ENCODE peak calls at places on chromosomes 6 and 20, in nine cellular contexts. T, P, N, R, K, O, G, V and I are unnamed samples.

GRCh38 chr20:23212011-23212410 is 125.9 kb upstream of the CD93 start:
- DNase-seq in T (no peak), P (no peak), N (no peak), R (no peak), K (no peak), O (no peak), G (no peak), V (no peak), I (no peak)

GRCh38 chr20:32445539-32446273 is 87.6 kb downstream of the ASXL1 start:
- DNase-seq in T (no peak), P (peak; percentile 13), N (peak; percentile 6), R (no peak), K (peak; percentile 87), O (no peak), G (no peak), V (peak; percentile 20), I (no peak)

GRCh38 chr6:7827142-7827541 is 83.4 kb downstream of the TXNDC5 start:
- DNase-seq in T (no peak), P (no peak), N (no peak), R (no peak), K (no peak), O (no peak), G (no peak), V (no peak), I (no peak)

GRCh38 chr6:163442336-163442735 is 27.8 kb downstream of the QKI start:
- DNase-seq in T (no peak), P (no peak), N (no peak), R (no peak), K (no peak), O (no peak), G (no peak), V (no peak), I (no peak)

GRCh38 chr6:119209452-119210205 is 131.2 kb upstream of the FAM184A start:
- DNase-seq in T (no peak), P (no peak), N (no peak), R (no peak), K (peak; percentile 32), O (no peak), G (no peak), V (no peak), I (no peak)

GRCh38 chr20:53594068-53595017 is 704 bp upstream of the ZNF217 start:
- DNase-seq in T (peak; percentile 99), P (peak; percentile 95), N (peak; percentile 99), R (peak; percentile 73), K (peak; percentile 94), O (peak; percentile 95), G (peak; percentile 89), V (peak; percentile 99), I (peak; percentile 94)

GRCh38 chr6:157193443-157193996 is 129.8 kb downstream of the TMEM242 start:
- DNase-seq in T (no peak), P (no peak), N (no peak), R (no peak), K (no peak), O (no peak), G (no peak), V (no peak), I (no peak)

GRCh38 chr20:57560554-57561355 is at the start of gene PCK1:
- DNase-seq in T (peak; percentile 80), P (peak; percentile 34), N (peak; percentile 96), R (no peak), K (no peak), O (peak; percentile 40), G (peak; percentile 89), V (peak; percentile 80), I (peak; percentile 95)

DNA sequence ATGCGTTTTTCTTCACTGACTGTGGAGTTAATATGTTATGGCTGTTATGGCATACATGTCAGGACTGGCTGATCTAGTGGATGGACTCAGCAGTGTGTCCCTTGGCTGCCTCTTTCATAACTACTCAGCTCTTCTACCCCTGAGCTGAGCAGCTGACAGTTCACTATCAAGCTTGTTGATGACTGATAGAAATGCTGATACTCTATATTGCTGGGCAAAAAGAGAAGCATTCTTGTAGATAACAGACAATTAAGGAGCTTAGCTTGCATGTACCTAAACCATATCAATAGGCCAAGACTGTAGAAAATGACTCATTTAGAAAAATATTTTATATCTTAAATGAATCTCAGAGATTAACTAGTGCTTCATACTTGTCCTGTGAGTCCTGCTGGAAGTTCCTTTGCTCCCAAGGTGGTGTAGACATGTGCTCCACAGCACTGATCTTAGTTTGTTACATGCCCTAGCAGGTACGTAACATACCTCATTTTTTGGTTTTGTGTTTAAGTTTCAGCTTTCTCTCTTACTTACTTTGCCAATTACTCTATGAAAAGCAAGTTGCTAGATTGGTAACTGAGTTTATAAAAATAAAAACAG is 236.9 kb downstream of the GMDS start:
- DNase-seq in T (no peak), P (no peak), N (no peak), R (no peak), K (no peak), O (no peak), G (no peak), V (no peak), I (no peak)
- TF ChIP-seq POLR2A in T (no peak), P (no peak), N (no peak), R (no peak), K (no peak), O (no peak), G (no peak), V (no peak), I (no peak)

GRCh38 chr6:23419046-23419445 is 707.0 kb upstream of the NRSN1 start:
- DNase-seq in T (no peak), P (no peak), N (no peak), R (no peak), K (no peak), O (no peak), G (no peak), V (no peak), I (no peak)

GRCh38 chr6:23417133-23417532 is 708.9 kb upstream of the NRSN1 start:
- DNase-seq in T (no peak), P (no peak), N (no peak), R (no peak), K (no peak), O (no peak), G (no peak), V (no peak), I (no peak)

GRCh38 chr6:23415819-23416427 is 710.1 kb upstream of the NRSN1 start:
- DNase-seq in T (no peak), P (no peak), N (no peak), R (no peak), K (no peak), O (no peak), G (no peak), V (no peak), I (no peak)

GRCh38 chr6:23420659-23421350 is 705.2 kb upstream of the NRSN1 start:
- DNase-seq in T (no peak), P (no peak), N (no peak), R (no peak), K (no peak), O (no peak), G (no peak), V (no peak), I (no peak)

DNA sequence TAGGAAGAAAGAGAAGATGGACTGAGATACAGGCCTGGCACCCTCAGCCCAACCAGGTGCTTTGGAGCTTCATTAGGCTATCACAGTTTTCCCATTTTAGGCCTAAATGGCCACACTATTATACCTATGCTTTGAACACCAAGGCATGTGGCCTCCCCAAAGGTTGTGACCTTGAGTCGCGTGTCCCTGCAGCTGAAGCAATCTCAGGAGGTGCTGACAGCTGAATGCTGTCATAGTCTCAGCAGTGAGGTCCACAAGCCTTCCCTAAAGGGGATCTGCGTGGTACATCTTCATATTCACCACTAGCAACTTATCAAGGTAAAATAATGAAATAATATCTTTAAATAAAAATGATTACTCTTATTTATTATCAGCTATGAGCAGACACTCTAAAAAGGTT is 707.9 kb upstream of the NRSN1 start:
- DNase-seq in T (no peak), P (no peak), N (no peak), R (no peak), K (no peak), O (no peak), G (no peak), V (no peak), I (no peak)
- TF ChIP-seq POLR2A in T (no peak), P (no peak), N (no peak), R (no peak), K (no peak), O (no peak), G (no peak), V (no peak), I (no peak)

GRCh38 chr6:42042108-42042507 is 8.2 kb upstream of the TAF8 start:
- DNase-seq in T (no peak), P (no peak), N (no peak), R (no peak), K (no peak), O (no peak), G (no peak), V (no peak), I (peak; percentile 29)

GRCh38 chr6:42046491-42047219 is 3.7 kb upstream of the TAF8 start:
- DNase-seq in T (no peak), P (no peak), N (no peak), R (no peak), K (no peak), O (no peak), G (no peak), V (no peak), I (no peak)

GRCh38 chr6:42041131-42042055 is 8.9 kb upstream of the TAF8 start:
- DNase-seq in T (no peak), P (no peak), N (no peak), R (no peak), K (no peak), O (no peak), G (no peak), V (no peak), I (no peak)

GRCh38 chr6:42045538-42046460 is 4.5 kb upstream of the TAF8 start:
- DNase-seq in T (peak; percentile 96), P (peak; percentile 89), N (peak; percentile 96), R (peak; percentile 33), K (peak; percentile 92), O (peak; percentile 43), G (no peak), V (peak; percentile 98), I (peak; percentile 84)

DNA sequence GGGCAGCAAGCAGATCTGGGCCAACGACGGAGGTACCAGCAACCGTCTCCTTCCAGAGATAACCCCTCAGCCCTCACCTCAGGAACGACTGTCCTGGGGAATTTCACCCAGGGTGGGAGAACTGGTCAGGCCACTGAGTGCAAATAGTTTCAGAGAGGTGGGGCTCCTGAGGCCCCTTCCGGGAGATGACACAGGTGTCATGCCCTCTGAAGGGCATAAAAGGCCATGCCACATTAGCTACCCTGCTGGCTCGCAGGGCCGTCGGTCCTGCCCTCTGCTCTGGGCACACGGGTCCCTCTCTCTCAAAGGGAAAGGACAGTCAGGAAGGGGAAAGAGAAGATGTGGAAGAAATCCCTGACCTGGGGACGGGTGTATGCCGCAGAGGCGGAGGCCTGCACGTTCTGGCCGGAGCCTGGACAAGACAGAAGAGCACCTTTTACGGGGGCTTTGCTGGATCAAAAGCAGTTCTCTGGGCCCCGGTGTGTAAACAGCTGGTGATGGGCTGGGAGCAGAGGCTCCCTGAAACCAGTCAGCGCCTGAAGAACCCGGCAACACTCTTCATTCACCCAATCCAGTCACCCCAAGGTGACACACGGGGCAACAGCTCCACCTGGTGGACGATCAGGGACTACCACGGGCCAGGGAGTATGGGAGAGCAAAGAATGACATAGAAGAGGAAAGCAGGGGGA is 6.4 kb upstream of the TAF8 start:
- DNase-seq in T (peak; percentile 85), P (peak; percentile 71), N (peak; percentile 92), R (peak; percentile 62), K (peak; percentile 90), O (peak; percentile 82), G (peak; percentile 88), V (peak; percentile 85), I (peak; percentile 87)
- TF ChIP-seq POLR2A in T (no peak), P (no peak), N (no peak), R (no peak), K (no peak), O (no peak), G (no peak), V (no peak), I (no peak)

GRCh38 chr6:139376054-139376355 is 1.6 kb upstream of the CITED2 start:
- DNase-seq in T (peak; percentile 57), P (no peak), N (no peak), R (no peak), K (peak; percentile 88), O (no peak), G (no peak), V (no peak), I (peak; percentile 90)

GRCh38 chr6:139373928-139374356 is 506 bp downstream of the CITED2 start:
- DNase-seq in T (no peak), P (no peak), N (no peak), R (no peak), K (no peak), O (no peak), G (no peak), V (no peak), I (no peak)

GRCh38 chr6:139375239-139376053 is 998 bp upstream of the CITED2 start:
- DNase-seq in T (peak; percentile 96), P (peak; percentile 83), N (peak; percentile 95), R (peak; percentile 83), K (peak; percentile 100), O (peak; percentile 93), G (peak; percentile 96), V (peak; percentile 92), I (peak; percentile 99)

GRCh38 chr6:139373154-139373927 is 1.1 kb downstream of the CITED2 start:
- DNase-seq in T (peak; percentile 69), P (peak; percentile 32), N (peak; percentile 74), R (no peak), K (peak; percentile 81), O (peak; percentile 60), G (peak; percentile 50), V (peak; percentile 75), I (peak; percentile 88)

GRCh38 chr6:139374357-139375238 is at the start of gene CITED2:
- DNase-seq in T (peak; percentile 95), P (peak; percentile 91), N (peak; percentile 97), R (peak; percentile 89), K (peak; percentile 97), O (peak; percentile 92), G (peak; percentile 90), V (peak; percentile 95), I (peak; percentile 97)
- TF ChIP-seq POLR2A in T (peak; percentile 100), P (peak; percentile 99), N (peak; percentile 100), R (peak; percentile 99), K (peak; percentile 100), O (peak; percentile 98), G (peak; percentile 100), V (peak; percentile 87), I (peak; percentile 100)